ENCODE peak calls at places on chromosome 2, in four cellular contexts. T is WTC11; H is GM23338; Q is stimulated activated CD8-positive, alpha-beta memory T cell treated with anti-CD3 and anti-CD28 coated beads, Interleukin-15, amount 100 ng/mL, for 24 hours. N is an unnamed sample.

GRCh38 chr2:11187083-11187619 is 31.9 kb downstream of the SLC66A3 start:
- DNase-seq in T (no peak), H (no peak), Q (no peak), N (no peak)

GRCh38 chr2:128501700-128502099 is 183.0 kb upstream of the HS6ST1 start:
- DNase-seq in T (no peak), H (no peak), Q (no peak), N (no peak)

GRCh38 chr2:24515335-24515734 is 24.3 kb downstream of the NCOA1 start:
- DNase-seq in T (no peak), H (no peak), Q (no peak), N (no peak)

GRCh38 chr2:208072250-208072892 is 47.0 kb upstream of the PLEKHM3 start:
- DNase-seq in T (peak), H (peak), Q (no peak), N (no peak)

GRCh38 chr2:200089756-200090109 is 134.4 kb downstream of the MAIP1 start:
- DNase-seq in T (no peak), H (no peak), Q (no peak), N (no peak)

GRCh38 chr2:24920813-24921441 is 890 bp upstream of the ADCY3 start:
- DNase-seq in T (peak), H (peak), Q (no peak), N (no peak)

GRCh38 chr2:232683368-232683767 is 13.8 kb upstream of the GIGYF2 start:
- DNase-seq in T (no peak), H (no peak), Q (no peak), N (no peak)

GRCh38 chr2:185144159-185144919 is 546.0 kb downstream of the ZNF804A start:
- DNase-seq in T (no peak), H (no peak), Q (no peak), N (no peak)

GRCh38 chr2:241160318-241160717 is 10.1 kb downstream of the PPP1R7 start:
- DNase-seq in T (no peak), H (no peak), Q (no peak), N (no peak)

N was measured in cortex of kidney.